ENCODE peak calls at places on chromosomes 4 and X, in ten cellular contexts. G, K, F, Z, V, W, U, R, N and L are unnamed samples.

GRCh38 chrX:39907964-39908616 is 189.7 kb downstream of the BCOR start:
- DNase-seq in G (peak; percentile 91), K (peak; percentile 17), F (no peak), Z (peak; percentile 73), V (peak; percentile 82), W (no peak), U (no peak), R (peak; percentile 81), N (peak; percentile 30), L (peak; percentile 84)

GRCh38 chrX:104833401-104833800 is 267.4 kb downstream of the IL1RAPL2 start:
- DNase-seq in G (peak; percentile 51), K (no peak), F (no peak), Z (no peak), V (no peak), W (no peak), U (no peak), R (no peak), N (peak; percentile 14), L (no peak)

GRCh38 chr4:76535603-76536380 is 100.8 kb downstream of the SHROOM3 start:
- DNase-seq in G (peak; percentile 59), K (no peak), F (no peak), Z (peak; percentile 36), V (peak; percentile 29), W (no peak), U (no peak), R (no peak), N (no peak), L (no peak)

GRCh38 chr4:65799513-65799912 is 129.2 kb upstream of the EPHA5 start:
- DNase-seq in G (no peak), K (no peak), F (no peak), Z (no peak), V (no peak), W (no peak), U (no peak), R (no peak), N (no peak), L (no peak)

GRCh38 chrX:45506149-45506768 is 305.6 kb upstream of the DIPK2B start:
- DNase-seq in G (no peak), K (no peak), F (no peak), Z (no peak), V (no peak), W (no peak), U (no peak), R (no peak), N (no peak), L (no peak)

GRCh38 chrX:154022716-154023115 is 3.0 kb upstream of the IRAK1 start:
- DNase-seq in G (no peak), K (no peak), F (no peak), Z (no peak), V (no peak), W (no peak), U (no peak), R (no peak), N (no peak), L (no peak)

GRCh38 chrX:5068550-5068949 is 1160.1 kb downstream of the NLGN4X start:
- DNase-seq in G (no peak), K (no peak), F (no peak), Z (no peak), V (no peak), W (no peak), U (no peak), R (no peak), N (no peak), L (no peak)

GRCh38 chrX:41009816-41010187 is 75.4 kb upstream of the USP9X start:
- DNase-seq in G (no peak), K (no peak), F (no peak), Z (no peak), V (no peak), W (no peak), U (no peak), R (no peak), N (no peak), L (no peak)

GRCh38 chr4:27308379-27308778 is 447.7 kb downstream of the STIM2 start:
- DNase-seq in G (no peak), K (no peak), F (no peak), Z (no peak), V (no peak), W (no peak), U (no peak), R (no peak), N (no peak), L (no peak)

GRCh38 chr4:6272863-6273660 is 3.4 kb downstream of the WFS1 start:
- DNase-seq in G (peak; percentile 88), K (no peak), F (no peak), Z (peak; percentile 25), V (peak; percentile 89), W (no peak), U (no peak), R (peak; percentile 83), N (peak; percentile 31), L (peak; percentile 84)

GRCh38 chrX:50779694-50780093 is 34.3 kb downstream of the SHROOM4 start:
- DNase-seq in G (no peak), K (no peak), F (no peak), Z (no peak), V (peak; percentile 29), W (no peak), U (no peak), R (peak; percentile 10), N (no peak), L (no peak)

GRCh38 chrX:119828446-119828845 is 24.3 kb downstream of the UPF3B start:
- DNase-seq in G (no peak), K (no peak), F (no peak), Z (no peak), V (no peak), W (no peak), U (no peak), R (no peak), N (no peak), L (no peak)

GRCh38 chr4:74969507-74970474 is 36.9 kb downstream of the PARM1 start:
- DNase-seq in G (no peak), K (no peak), F (no peak), Z (no peak), V (no peak), W (no peak), U (no peak), R (no peak), N (no peak), L (peak; percentile 1)

GRCh38 chrX:70022608-70023007 is 27.1 kb downstream of the AWAT2 start:
- DNase-seq in G (no peak), K (no peak), F (no peak), Z (no peak), V (no peak), W (no peak), U (no peak), R (no peak), N (no peak), L (no peak)

GRCh38 chrX:24395775-24396174 is 35.3 kb downstream of the SUPT20HL1 start:
- DNase-seq in G (peak; percentile 83), K (peak; percentile 40), F (peak; percentile 46), Z (peak; percentile 69), V (peak; percentile 84), W (peak; percentile 60), U (peak; percentile 56), R (peak; percentile 62), N (peak; percentile 66), L (peak; percentile 81)

GRCh38 chrX:130295519-130296314 is 27.0 kb upstream of the ZNF280C start:
- DNase-seq in G (no peak), K (no peak), F (no peak), Z (no peak), V (peak; percentile 6), W (no peak), U (no peak), R (no peak), N (peak; percentile 5), L (peak; percentile 23)

GRCh38 chr4:3284734-3285557 is 7.9 kb upstream of the RGS12 start:
- DNase-seq in G (no peak), K (no peak), F (no peak), Z (no peak), V (no peak), W (no peak), U (no peak), R (no peak), N (no peak), L (no peak)

GRCh38 chr4:110516106-110516922 is 40.4 kb downstream of the ENPEP start:
- DNase-seq in G (peak; percentile 67), K (peak; percentile 77), F (peak; percentile 64), Z (peak; percentile 25), V (peak; percentile 88), W (peak; percentile 78), U (peak; percentile 76), R (peak; percentile 61), N (peak; percentile 49), L (peak; percentile 73)

GRCh38 chrX:12610079-12610478 is 181.1 kb upstream of the PRPS2 start:
- DNase-seq in G (peak; percentile 10), K (peak; percentile 5), F (no peak), Z (peak; percentile 73), V (no peak), W (no peak), U (no peak), R (peak; percentile 37), N (no peak), L (peak; percentile 14)

GRCh38 chr4:15427126-15427525 is 707 bp upstream of the C1QTNF7 start:
- DNase-seq in G (no peak), K (no peak), F (no peak), Z (peak; percentile 39), V (no peak), W (no peak), U (no peak), R (no peak), N (no peak), L (no peak)

GRCh38 chr4:69836321-69836720 is 23.6 kb downstream of the SULT1E1 start:
- DNase-seq in G (no peak), K (no peak), F (no peak), Z (no peak), V (no peak), W (no peak), U (no peak), R (no peak), N (no peak), L (no peak)

GRCh38 chr4:4428966-4429875 is 42.3 kb downstream of the NSG1 start:
- DNase-seq in G (no peak), K (no peak), F (no peak), Z (no peak), V (no peak), W (no peak), U (no peak), R (no peak), N (no peak), L (no peak)

GRCh38 chr4:10180927-10181744 is 64.5 kb upstream of the WDR1 start:
- DNase-seq in G (no peak), K (peak; percentile 89), F (no peak), Z (no peak), V (peak; percentile 50), W (peak; percentile 3), U (no peak), R (peak; percentile 62), N (no peak), L (peak; percentile 32)

GRCh38 chr4:87843936-87844335 is 11.2 kb downstream of the MEPE start:
- DNase-seq in G (peak; percentile 86), K (peak; percentile 89), F (no peak), Z (peak; percentile 93), V (peak; percentile 65), W (no peak), U (no peak), R (peak; percentile 55), N (peak; percentile 17), L (peak; percentile 90)

GRCh38 chr4:708631-708933 is 3.0 kb downstream of the PCGF3 start:
- DNase-seq in G (no peak), K (no peak), F (no peak), Z (no peak), V (no peak), W (no peak), U (no peak), R (no peak), N (no peak), L (no peak)

GRCh38 chrX:11196476-11196875 is 85.3 kb downstream of the HCCS start:
- DNase-seq in G (no peak), K (no peak), F (no peak), Z (no peak), V (no peak), W (no peak), U (no peak), R (no peak), N (peak; percentile 47), L (no peak)

GRCh38 chr4:165537028-165537648 is 158.3 kb downstream of the CPE start:
- DNase-seq in G (peak; percentile 73), K (peak; percentile 37), F (no peak), Z (peak; percentile 12), V (peak; percentile 75), W (peak; percentile 52), U (peak; percentile 17), R (peak; percentile 57), N (peak; percentile 22), L (peak; percentile 50)

GRCh38 chrX:110248582-110248981 is 69.3 kb downstream of the AMMECR1 start:
- DNase-seq in G (no peak), K (no peak), F (no peak), Z (no peak), V (no peak), W (no peak), U (no peak), R (no peak), N (no peak), L (no peak)